ENCODE peak calls at places on chromosomes 4 and X, in four cellular contexts. H, K, P and A are unnamed samples.

GRCh38 chrX:32673193-32673592 is 538.2 kb downstream of the DMD start:
- DNase-seq in K (no peak), P (no peak), H (no peak), A (no peak)

GRCh38 chrX:18617351-18617750 is 54.6 kb downstream of the RS1 start:
- DNase-seq in K (no peak), P (no peak), H (no peak), A (no peak)

GRCh38 chrX:10015711-10016515 is 48.8 kb downstream of the CLDN34 start:
- DNase-seq in P (peak), H (no peak), K (peak), A (peak)

GRCh38 chr4:188854451-188854850 is 715.2 kb downstream of the TRIML1 start:
- DNase-seq in K (no peak), H (peak), P (no peak), A (no peak)

GRCh38 chrX:7270018-7270417 is 122.1 kb upstream of the PUDP start:
- DNase-seq in K (no peak), P (no peak), H (peak), A (no peak)

GRCh38 chr4:78599147-78599546 is 47.6 kb downstream of the ANXA3 start:
- DNase-seq in P (no peak), K (no peak), H (no peak), A (no peak)

GRCh38 chr4:157791236-157791635 is 381.6 kb downstream of the GASK1B start:
- DNase-seq in P (no peak), H (no peak), K (no peak), A (no peak)

GRCh38 chr4:133320576-133321170 is 171.6 kb downstream of the PCDH10 start:
- DNase-seq in K (no peak), H (no peak), P (no peak), A (peak)

GRCh38 chr4:77177196-77177595 is 20.2 kb downstream of the CCNG2 start:
- DNase-seq in P (no peak), K (no peak), H (no peak), A (no peak)

GRCh38 chr4:77176606-77177005 is 19.6 kb downstream of the CCNG2 start:
- DNase-seq in H (no peak), P (no peak), K (no peak), A (no peak)

GRCh38 chr4:77175201-77175610 is 18.2 kb downstream of the CCNG2 start:
- DNase-seq in H (no peak), K (no peak), P (no peak), A (no peak)

GRCh38 chr4:77172336-77172735 is 15.3 kb downstream of the CCNG2 start:
- DNase-seq in P (no peak), K (no peak), H (peak), A (no peak)

GRCh38 chr4:77174426-77174825 is 17.4 kb downstream of the CCNG2 start:
- DNase-seq in P (no peak), K (no peak), H (no peak), A (no peak)
- TF ChIP-seq CTCF in P (no peak), K (no peak), H (no peak), A (no peak)

DNA sequence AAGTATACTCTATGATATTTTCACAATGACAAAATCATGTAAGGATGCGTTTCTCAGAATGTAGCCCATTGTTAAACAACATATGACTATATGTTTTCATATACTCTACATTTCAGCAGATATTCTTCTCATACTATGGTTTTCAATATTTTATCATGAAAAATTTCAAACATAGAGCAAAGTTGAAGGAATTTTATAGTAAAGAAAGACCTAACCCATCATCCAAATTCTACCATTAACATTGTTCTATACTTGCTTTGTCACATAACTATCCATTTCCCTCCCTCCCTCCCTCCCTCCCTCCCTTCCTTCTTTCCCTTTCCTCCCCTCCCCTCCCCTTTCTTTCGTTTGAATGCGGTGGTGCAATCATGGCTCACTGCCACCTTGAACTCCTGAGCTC is 109.4 kb downstream of the FHIP1A start:
- DNase-seq in K (no peak), P (no peak), H (no peak), A (no peak)
- TF ChIP-seq CTCF in K (no peak), P (no peak), H (no peak), A (no peak)

DNA sequence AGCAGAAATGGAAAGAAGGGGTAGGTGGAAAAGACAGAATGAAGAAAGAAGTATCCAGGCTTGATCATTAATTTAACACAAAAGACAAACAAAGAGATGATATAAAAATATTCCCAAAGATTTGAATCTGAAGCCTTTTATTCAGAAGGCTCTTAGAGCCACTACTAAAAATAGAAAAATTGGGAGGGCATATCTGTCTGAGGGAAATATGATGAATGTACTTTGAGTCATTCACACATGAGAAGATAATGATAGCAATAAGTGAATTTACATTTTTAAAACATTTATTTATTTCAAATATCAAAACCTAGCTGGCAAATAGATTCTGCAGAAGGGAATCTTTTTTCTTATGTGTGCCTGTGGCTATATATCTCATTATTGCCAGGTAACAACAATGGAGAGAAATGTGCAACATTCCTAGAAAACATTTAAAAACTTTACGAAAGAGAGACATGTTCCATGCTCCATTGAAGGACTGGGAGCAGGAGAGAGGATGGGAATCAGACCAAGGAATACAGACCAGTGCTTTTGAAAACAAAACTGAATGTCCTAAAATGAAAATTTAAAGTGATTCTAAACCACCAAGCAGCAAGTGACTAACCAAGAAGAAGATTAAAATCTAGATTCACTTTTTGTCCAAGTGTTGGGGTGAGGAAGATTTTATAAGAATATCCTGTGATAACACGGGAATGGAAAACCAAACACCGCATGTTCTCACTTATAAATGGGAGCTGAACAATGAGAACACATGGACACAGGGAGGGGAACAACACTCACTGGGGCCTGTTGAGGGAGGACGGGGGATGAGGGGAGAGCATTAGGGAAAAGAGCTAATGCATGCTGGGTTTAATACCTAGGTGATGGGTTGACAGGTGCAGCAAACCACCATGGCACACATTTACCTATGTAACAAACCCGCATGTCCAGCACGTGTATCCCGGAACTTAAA is 41.2 kb downstream of the ANXA5 start:
- DNase-seq in H (no peak), P (no peak), K (no peak), A (no peak)
- TF ChIP-seq CTCF in H (no peak), P (no peak), K (no peak), A (no peak)

DNA sequence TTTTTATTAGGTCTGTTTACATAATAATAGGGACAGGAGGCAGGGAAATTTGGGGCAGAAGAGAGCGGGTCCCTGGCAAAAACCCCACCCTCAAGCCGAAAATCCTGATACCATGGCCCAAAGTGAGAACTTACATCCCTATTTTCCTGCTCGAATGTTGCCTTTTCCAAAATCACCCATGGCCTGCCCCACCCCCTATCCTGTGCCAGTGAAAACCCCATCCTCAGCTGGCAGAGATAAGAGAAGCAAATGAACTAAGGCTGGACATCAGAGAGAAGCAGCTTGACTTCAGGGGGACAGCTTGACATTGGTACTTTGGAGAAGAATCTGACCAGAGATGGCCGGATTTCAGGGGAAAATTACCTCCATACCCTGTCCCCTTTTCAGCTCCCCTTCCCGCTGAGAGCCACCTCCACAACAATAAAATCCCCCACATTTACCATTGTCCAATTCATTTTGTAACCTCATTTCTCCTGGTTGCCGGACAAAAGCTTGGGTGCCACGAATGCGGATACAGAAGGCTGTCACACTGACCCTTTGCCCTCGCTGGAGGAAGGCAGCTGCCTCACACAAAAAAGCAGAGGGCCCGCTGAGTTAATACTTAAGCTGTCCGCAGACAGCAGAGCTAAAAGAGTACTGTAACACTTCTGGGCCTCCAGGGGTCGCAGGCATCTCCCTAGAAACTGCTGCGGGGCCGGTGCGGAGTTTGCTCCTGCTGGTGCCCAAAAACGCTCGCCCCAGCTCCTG is 196.2 kb downstream of the SNCA start:
- DNase-seq in K (no peak), H (peak), P (peak), A (peak)
- TF ChIP-seq CTCF in K (no peak), H (peak), P (peak), A (peak)

GRCh38 chr4:47701286-47701685 is 136.6 kb downstream of the CORIN start:
- DNase-seq in H (no peak), P (no peak), K (no peak), A (no peak)

GRCh38 chr4:47703008-47703407 is 134.9 kb downstream of the CORIN start:
- DNase-seq in P (no peak), H (no peak), K (no peak), A (no peak)

GRCh38 chr4:47703964-47704363 is 133.9 kb downstream of the CORIN start:
- DNase-seq in H (no peak), K (no peak), P (no peak), A (no peak)

GRCh38 chr4:47705326-47705981 is 132.4 kb downstream of the CORIN start:
- DNase-seq in H (no peak), K (no peak), P (no peak), A (no peak)

GRCh38 chr4:47704693-47705325 is 133.1 kb downstream of the CORIN start:
- DNase-seq in K (no peak), H (no peak), P (no peak), A (peak)
- TF ChIP-seq CTCF in K (no peak), H (peak), P (peak), A (no peak)